ENCODE peak calls at places on chromosome 1, in six cellular contexts. One of them, this sample, is unnamed.

GRCh38 chr1:6248798-6249731 is 5.1 kb downstream of the HES3 start:
- DNase-seq in activated T-cell treated with anti-CD3 and anti-CD28 coated beads for 1 hour: no peak
- DNase-seq in uterus: no peak
- DNase-seq in OCI-LY7: no peak
- DNase-seq in NCI-H524 treated with DMSO at 0.1 percent for 48 hours: no peak
- DNase-seq in lung: no peak
- DNase-seq in this sample: no peak

GRCh38 chr1:113531321-113531720 is 141.0 kb downstream of the MAGI3 start:
- DNase-seq in lung: no peak
- DNase-seq in uterus: no peak
- DNase-seq in NCI-H524 treated with DMSO at 0.1 percent for 48 hours: no peak
- DNase-seq in activated T-cell treated with anti-CD3 and anti-CD28 coated beads for 1 hour: no peak
- DNase-seq in OCI-LY7: no peak
- DNase-seq in this sample: no peak

GRCh38 chr1:109539676-109540075 is at the start of gene GPR61:
- DNase-seq in NCI-H524 treated with DMSO at 0.1 percent for 48 hours: no peak
- DNase-seq in OCI-LY7: no peak
- DNase-seq in lung: no peak
- DNase-seq in uterus: no peak
- DNase-seq in activated T-cell treated with anti-CD3 and anti-CD28 coated beads for 1 hour: no peak
- DNase-seq in this sample: no peak

GRCh38 chr1:62436039-62436465 is 797 bp upstream of the USP1 start:
- DNase-seq in uterus: no peak
- DNase-seq in lung: no peak
- DNase-seq in OCI-LY7: no peak
- DNase-seq in activated T-cell treated with anti-CD3 and anti-CD28 coated beads for 1 hour: peak; percentile 92
- DNase-seq in NCI-H524 treated with DMSO at 0.1 percent for 48 hours: no peak
- DNase-seq in this sample: no peak

GRCh38 chr1:6220236-6220635 is 14.3 kb downstream of the RNF207 start:
- DNase-seq in NCI-H524 treated with DMSO at 0.1 percent for 48 hours: no peak
- DNase-seq in lung: no peak
- DNase-seq in uterus: no peak
- DNase-seq in OCI-LY7: no peak
- DNase-seq in activated T-cell treated with anti-CD3 and anti-CD28 coated beads for 1 hour: no peak
- DNase-seq in this sample: no peak

GRCh38 chr1:112735752-112736151 is 20.6 kb upstream of the PPM1J start:
- DNase-seq in uterus: no peak
- DNase-seq in NCI-H524 treated with DMSO at 0.1 percent for 48 hours: no peak
- DNase-seq in activated T-cell treated with anti-CD3 and anti-CD28 coated beads for 1 hour: no peak
- DNase-seq in OCI-LY7: no peak
- DNase-seq in lung: no peak
- DNase-seq in this sample: peak; percentile 61

GRCh38 chr1:183841950-183842816 is 37.3 kb downstream of the RGL1 start:
- DNase-seq in NCI-H524 treated with DMSO at 0.1 percent for 48 hours: no peak
- DNase-seq in activated T-cell treated with anti-CD3 and anti-CD28 coated beads for 1 hour: no peak
- DNase-seq in uterus: peak; percentile 39
- DNase-seq in lung: no peak
- DNase-seq in OCI-LY7: no peak
- DNase-seq in this sample: peak; percentile 89

GRCh38 chr1:921011-921837 is 2.5 kb upstream of the SAMD11 start:
- DNase-seq in OCI-LY7: peak; percentile 81
- DNase-seq in NCI-H524 treated with DMSO at 0.1 percent for 48 hours: no peak
- DNase-seq in activated T-cell treated with anti-CD3 and anti-CD28 coated beads for 1 hour: no peak
- DNase-seq in lung: no peak
- DNase-seq in uterus: peak; percentile 63
- DNase-seq in this sample: no peak

GRCh38 chr1:228043281-228043845 is 36.6 kb downstream of the WNT3A start:
- DNase-seq in activated T-cell treated with anti-CD3 and anti-CD28 coated beads for 1 hour: no peak
- DNase-seq in uterus: no peak
- DNase-seq in lung: no peak
- DNase-seq in NCI-H524 treated with DMSO at 0.1 percent for 48 hours: no peak
- DNase-seq in OCI-LY7: no peak
- DNase-seq in this sample: no peak

GRCh38 chr1:56448937-56449336 is 130.4 kb downstream of the PLPP3 start:
- DNase-seq in lung: no peak
- DNase-seq in uterus: peak; percentile 50
- DNase-seq in OCI-LY7: no peak
- DNase-seq in NCI-H524 treated with DMSO at 0.1 percent for 48 hours: no peak
- DNase-seq in activated T-cell treated with anti-CD3 and anti-CD28 coated beads for 1 hour: no peak
- DNase-seq in this sample: no peak

GRCh38 chr1:8004803-8005573 is 21.1 kb downstream of the ERRFI1 start:
- DNase-seq in lung: peak; percentile 78
- DNase-seq in OCI-LY7: no peak
- DNase-seq in activated T-cell treated with anti-CD3 and anti-CD28 coated beads for 1 hour: no peak
- DNase-seq in uterus: peak; percentile 96
- DNase-seq in NCI-H524 treated with DMSO at 0.1 percent for 48 hours: no peak
- DNase-seq in this sample: peak; percentile 98

GRCh38 chr1:225426395-225427248 is 1.2 kb downstream of the LBR start:
- DNase-seq in uterus: peak; percentile 45
- DNase-seq in lung: peak; percentile 50
- DNase-seq in activated T-cell treated with anti-CD3 and anti-CD28 coated beads for 1 hour: no peak
- DNase-seq in NCI-H524 treated with DMSO at 0.1 percent for 48 hours: no peak
- DNase-seq in OCI-LY7: peak; percentile 73
- DNase-seq in this sample: no peak

GRCh38 chr1:239879321-239880170 is 212.1 kb upstream of the FMN2 start:
- DNase-seq in NCI-H524 treated with DMSO at 0.1 percent for 48 hours: no peak
- DNase-seq in uterus: no peak
- DNase-seq in lung: no peak
- DNase-seq in activated T-cell treated with anti-CD3 and anti-CD28 coated beads for 1 hour: no peak
- DNase-seq in OCI-LY7: no peak
- DNase-seq in this sample: no peak

GRCh38 chr1:53821380-53821779 is 16.7 kb downstream of the NDC1 start:
- DNase-seq in NCI-H524 treated with DMSO at 0.1 percent for 48 hours: no peak
- DNase-seq in uterus: no peak
- DNase-seq in lung: no peak
- DNase-seq in OCI-LY7: no peak
- DNase-seq in activated T-cell treated with anti-CD3 and anti-CD28 coated beads for 1 hour: no peak
- DNase-seq in this sample: no peak

GRCh38 chr1:96306809-96307208 is 414.8 kb upstream of the PTBP2 start:
- DNase-seq in uterus: no peak
- DNase-seq in NCI-H524 treated with DMSO at 0.1 percent for 48 hours: no peak
- DNase-seq in activated T-cell treated with anti-CD3 and anti-CD28 coated beads for 1 hour: no peak
- DNase-seq in lung: no peak
- DNase-seq in OCI-LY7: no peak
- DNase-seq in this sample: peak; percentile 67

This sample was measured in GM04503.